ENCODE peak calls at places on chromosomes 16 and 17, in five cellular contexts. U, J, O, C and X are unnamed samples.

GRCh38 chr17:17507465-17508011 is 11.3 kb upstream of the RASD1 start:
- DNase-seq in U (no peak), J (no peak), O (no peak), C (no peak), X (no peak)

GRCh38 chr17:41667280-41668008 is 21.2 kb upstream of the EIF1 start:
- DNase-seq in U (no peak), J (no peak), O (no peak), C (no peak), X (no peak)

GRCh38 chr17:35577826-35578194 is 561 bp downstream of the PEX12 start:
- DNase-seq in U (no peak), J (no peak), O (no peak), C (no peak), X (peak)

GRCh38 chr17:79188048-79188447 is 113.4 kb downstream of the ENGASE start:
- DNase-seq in U (peak), J (peak), O (no peak), C (peak), X (no peak)

GRCh38 chr16:78386925-78387324 is 287.5 kb downstream of the WWOX start:
- DNase-seq in U (no peak), J (no peak), O (no peak), C (no peak), X (no peak)

GRCh38 chr17:40190197-40191021 is 13.1 kb downstream of the RAPGEFL1 start:
- DNase-seq in U (peak), J (no peak), O (peak), C (peak), X (no peak)

GRCh38 chr16:30096862-30097563 is 1.0 kb upstream of the YPEL3 start:
- DNase-seq in U (no peak), J (no peak), O (no peak), C (peak), X (no peak)

GRCh38 chr16:3771513-3771912 is 54.2 kb upstream of the TRAP1 start:
- DNase-seq in U (peak), J (no peak), O (no peak), C (no peak), X (no peak)

GRCh38 chr17:48494335-48494734 is 36.5 kb downstream of the HOXB1 start:
- DNase-seq in U (no peak), J (no peak), O (no peak), C (no peak), X (peak)

GRCh38 chr16:48126801-48127644 is 28.8 kb downstream of the ABCC12 start:
- DNase-seq in U (peak), J (no peak), O (peak), C (no peak), X (peak)

GRCh38 chr17:13541032-13541480 is 60.7 kb downstream of the HS3ST3A1 start:
- DNase-seq in U (peak), J (peak), O (no peak), C (no peak), X (peak)

GRCh38 chr16:61555718-61556441 is 480.4 kb downstream of the CDH8 start:
- DNase-seq in U (no peak), J (no peak), O (no peak), C (no peak), X (no peak)

GRCh38 chr17:50149425-50150353 is 788 bp downstream of the PPP1R9B start:
- DNase-seq in U (peak), J (peak), O (no peak), C (no peak), X (peak)

GRCh38 chr16:24721830-24722238 is 7.6 kb upstream of the TNRC6A start:
- DNase-seq in U (no peak), J (no peak), O (no peak), C (no peak), X (no peak)

GRCh38 chr17:58565389-58566311 is 51.2 kb upstream of the MTMR4 start:
- DNase-seq in U (no peak), J (no peak), O (no peak), C (no peak), X (no peak)

GRCh38 chr17:70654706-70655105 is 485.4 kb downstream of the KCNJ2 start:
- DNase-seq in U (no peak), J (no peak), O (no peak), C (no peak), X (no peak)

GRCh38 chr17:16923904-16924700 is 47.8 kb downstream of the TNFRSF13B start:
- DNase-seq in U (no peak), J (no peak), O (no peak), C (no peak), X (no peak)

GRCh38 chr17:81685108-81685507 is 1.3 kb downstream of the HGS start:
- DNase-seq in U (no peak), J (no peak), O (no peak), C (no peak), X (peak)
- TF ChIP-seq MAFK in U (no peak), J (no peak), O (no peak), C (no peak), X (no peak)

DNA sequence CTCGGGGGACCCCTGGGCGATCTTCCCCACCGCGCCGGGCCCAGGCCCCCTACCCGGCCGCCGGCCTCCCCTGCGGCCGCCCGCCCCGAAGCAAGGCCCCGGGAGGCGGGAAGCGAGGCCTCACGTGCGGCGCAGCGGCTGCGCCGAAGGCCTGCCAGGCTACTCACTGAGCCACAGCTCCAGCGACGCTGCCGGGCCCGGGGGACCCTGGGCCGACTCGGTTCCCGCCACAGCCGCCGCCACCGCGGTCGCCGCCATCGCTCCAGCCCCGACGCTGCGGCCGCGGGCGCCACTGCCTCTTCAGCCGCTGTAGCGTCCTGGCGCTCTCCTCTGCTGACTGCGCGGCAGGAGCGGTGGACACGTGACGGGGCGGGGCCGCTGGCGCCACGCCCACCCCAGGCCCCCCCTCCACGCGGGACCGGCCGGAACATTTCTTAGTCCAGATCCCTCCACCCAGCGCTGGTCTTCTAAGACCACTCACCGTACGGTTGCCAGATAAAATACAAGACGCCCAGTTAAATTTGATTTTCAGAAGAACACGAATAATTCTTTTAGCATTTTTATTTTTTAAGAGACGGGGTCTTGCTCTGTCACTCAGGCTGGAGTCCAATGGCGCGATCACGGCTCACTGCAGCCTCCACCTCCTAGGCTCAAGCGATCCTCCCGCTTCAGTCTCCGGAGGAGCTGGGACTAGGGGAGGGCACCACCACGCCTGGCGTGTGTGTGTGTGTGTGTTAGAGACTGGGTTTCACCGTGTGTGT is at the start of gene GGA2:
- DNase-seq in U (peak), J (peak), O (peak), C (peak), X (peak)
- TF ChIP-seq POLR2A in U (peak), J (peak), O (peak), C (peak), X (peak)

GRCh38 chr16:19808061-19808621 is 76.5 kb downstream of the GPRC5B start:
- DNase-seq in U (peak), J (no peak), O (no peak), C (no peak), X (no peak)
- TF ChIP-seq MAFK in U (no peak), J (no peak), O (no peak), C (no peak), X (no peak)

GRCh38 chr16:67279296-67280089 is at the start of gene PLEKHG4:
- DNase-seq in U (peak), J (peak), O (peak), C (peak), X (peak)
- TF ChIP-seq POLR2A in U (peak), J (peak), O (peak), C (no peak), X (peak)